ENCODE peak calls at places on chromosomes 5 and 9, in seven cellular contexts. One of them, this sample, is unnamed.

GRCh38 chr9:72193478-72193881 is 44.2 kb downstream of the GDA start:
- DNase-seq in IMR-90: no peak
- DNase-seq in A549: no peak
- DNase-seq in neural progenitor cell: peak; percentile 32
- DNase-seq in effector memory CD4-positive, alpha-beta T cell: no peak
- DNase-seq in tibial nerve: no peak
- DNase-seq in adrenal gland: no peak
- DNase-seq in this sample: no peak

GRCh38 chr9:131676431-131676972 is 63.4 kb downstream of the RAPGEF1 start:
- DNase-seq in neural progenitor cell: no peak
- DNase-seq in IMR-90: no peak
- DNase-seq in A549: no peak
- DNase-seq in adrenal gland: no peak
- DNase-seq in tibial nerve: no peak
- DNase-seq in effector memory CD4-positive, alpha-beta T cell: peak; percentile 46
- DNase-seq in this sample: peak; percentile 32

GRCh38 chr5:154309361-154309725 is 118.8 kb downstream of the GALNT10 start:
- DNase-seq in effector memory CD4-positive, alpha-beta T cell: no peak
- DNase-seq in tibial nerve: no peak
- DNase-seq in IMR-90: peak; percentile 60
- DNase-seq in neural progenitor cell: no peak
- DNase-seq in adrenal gland: no peak
- DNase-seq in A549: peak; percentile 27
- DNase-seq in this sample: no peak

GRCh38 chr5:60604771-60605170 is 95.2 kb downstream of the DEPDC1B start:
- DNase-seq in A549: no peak
- DNase-seq in neural progenitor cell: no peak
- DNase-seq in tibial nerve: no peak
- DNase-seq in adrenal gland: no peak
- DNase-seq in IMR-90: no peak
- DNase-seq in effector memory CD4-positive, alpha-beta T cell: no peak
- DNase-seq in this sample: no peak

GRCh38 chr5:28737682-28738081 is 1699.3 kb upstream of the CDH9 start:
- DNase-seq in tibial nerve: no peak
- DNase-seq in A549: no peak
- DNase-seq in effector memory CD4-positive, alpha-beta T cell: no peak
- DNase-seq in adrenal gland: no peak
- DNase-seq in IMR-90: no peak
- DNase-seq in neural progenitor cell: no peak
- DNase-seq in this sample: no peak

GRCh38 chr5:133041157-133041784 is 10.5 kb upstream of the HSPA4 start:
- DNase-seq in neural progenitor cell: no peak
- DNase-seq in A549: no peak
- DNase-seq in effector memory CD4-positive, alpha-beta T cell: no peak
- DNase-seq in adrenal gland: no peak
- DNase-seq in IMR-90: no peak
- DNase-seq in tibial nerve: no peak
- DNase-seq in this sample: no peak

GRCh38 chr5:400282-401215 is 42.4 kb upstream of the EXOC3 start:
- DNase-seq in tibial nerve: no peak
- DNase-seq in effector memory CD4-positive, alpha-beta T cell: no peak
- DNase-seq in A549: no peak
- DNase-seq in IMR-90: peak; percentile 82
- DNase-seq in adrenal gland: no peak
- DNase-seq in neural progenitor cell: no peak
- DNase-seq in this sample: peak; percentile 60

GRCh38 chr5:171342362-171343111 is 33.5 kb downstream of the TLX3 start:
- DNase-seq in A549: peak; percentile 76
- DNase-seq in adrenal gland: peak; percentile 60
- DNase-seq in effector memory CD4-positive, alpha-beta T cell: peak; percentile 15
- DNase-seq in IMR-90: peak; percentile 71
- DNase-seq in tibial nerve: peak; percentile 47
- DNase-seq in neural progenitor cell: peak; percentile 80
- DNase-seq in this sample: no peak

GRCh38 chr5:78953092-78953800 is 31.9 kb downstream of the ARSB start:
- DNase-seq in IMR-90: peak; percentile 19
- DNase-seq in adrenal gland: no peak
- DNase-seq in neural progenitor cell: no peak
- DNase-seq in tibial nerve: no peak
- DNase-seq in effector memory CD4-positive, alpha-beta T cell: no peak
- DNase-seq in A549: no peak
- DNase-seq in this sample: no peak

GRCh38 chr5:78112931-78113330 is 181.6 kb downstream of the AP3B1 start:
- DNase-seq in effector memory CD4-positive, alpha-beta T cell: no peak
- DNase-seq in neural progenitor cell: peak; percentile 29
- DNase-seq in A549: no peak
- DNase-seq in adrenal gland: no peak
- DNase-seq in tibial nerve: no peak
- DNase-seq in IMR-90: no peak
- DNase-seq in this sample: no peak

GRCh38 chr9:114484854-114485443 is 20.3 kb downstream of the WHRN start:
- DNase-seq in neural progenitor cell: no peak
- DNase-seq in IMR-90: peak; percentile 87
- DNase-seq in A549: peak; percentile 18
- DNase-seq in adrenal gland: peak; percentile 63
- DNase-seq in effector memory CD4-positive, alpha-beta T cell: no peak
- DNase-seq in tibial nerve: no peak
- DNase-seq in this sample: no peak

GRCh38 chr9:97560851-97561250 is 59.4 kb downstream of the TMOD1 start:
- DNase-seq in tibial nerve: no peak
- DNase-seq in IMR-90: no peak
- DNase-seq in effector memory CD4-positive, alpha-beta T cell: no peak
- DNase-seq in A549: no peak
- DNase-seq in neural progenitor cell: no peak
- DNase-seq in adrenal gland: peak; percentile 19
- DNase-seq in this sample: no peak

GRCh38 chr5:176577312-176578176 is 28.4 kb downstream of the CDHR2 start:
- DNase-seq in neural progenitor cell: no peak
- DNase-seq in A549: no peak
- DNase-seq in tibial nerve: no peak
- DNase-seq in effector memory CD4-positive, alpha-beta T cell: no peak
- DNase-seq in IMR-90: no peak
- DNase-seq in adrenal gland: no peak
- DNase-seq in this sample: no peak

GRCh38 chr5:173726848-173727557 is 110.6 kb upstream of the BOD1 start:
- DNase-seq in neural progenitor cell: no peak
- DNase-seq in IMR-90: no peak
- DNase-seq in adrenal gland: no peak
- DNase-seq in effector memory CD4-positive, alpha-beta T cell: no peak
- DNase-seq in A549: no peak
- DNase-seq in tibial nerve: no peak
- DNase-seq in this sample: no peak

GRCh38 chr9:127959841-127960409 is 20.9 kb downstream of the EEIG1 start:
- DNase-seq in tibial nerve: no peak
- DNase-seq in effector memory CD4-positive, alpha-beta T cell: no peak
- DNase-seq in IMR-90: no peak
- DNase-seq in A549: no peak
- DNase-seq in neural progenitor cell: no peak
- DNase-seq in adrenal gland: no peak
- DNase-seq in this sample: no peak

GRCh38 chr9:127961613-127962150 is 19.1 kb downstream of the EEIG1 start:
- DNase-seq in A549: no peak
- DNase-seq in effector memory CD4-positive, alpha-beta T cell: no peak
- DNase-seq in IMR-90: no peak
- DNase-seq in neural progenitor cell: no peak
- DNase-seq in adrenal gland: no peak
- DNase-seq in tibial nerve: no peak
- DNase-seq in this sample: no peak

GRCh38 chr9:127960410-127961165 is 20.2 kb downstream of the EEIG1 start:
- DNase-seq in tibial nerve: no peak
- DNase-seq in IMR-90: no peak
- DNase-seq in adrenal gland: no peak
- DNase-seq in neural progenitor cell: peak; percentile 56
- DNase-seq in A549: no peak
- DNase-seq in effector memory CD4-positive, alpha-beta T cell: no peak
- DNase-seq in this sample: no peak

GRCh38 chr9:127962278-127962677 is 18.5 kb downstream of the EEIG1 start:
- DNase-seq in IMR-90: no peak
- DNase-seq in tibial nerve: no peak
- DNase-seq in A549: no peak
- DNase-seq in neural progenitor cell: no peak
- DNase-seq in adrenal gland: no peak
- DNase-seq in effector memory CD4-positive, alpha-beta T cell: no peak
- DNase-seq in this sample: no peak

DNA sequence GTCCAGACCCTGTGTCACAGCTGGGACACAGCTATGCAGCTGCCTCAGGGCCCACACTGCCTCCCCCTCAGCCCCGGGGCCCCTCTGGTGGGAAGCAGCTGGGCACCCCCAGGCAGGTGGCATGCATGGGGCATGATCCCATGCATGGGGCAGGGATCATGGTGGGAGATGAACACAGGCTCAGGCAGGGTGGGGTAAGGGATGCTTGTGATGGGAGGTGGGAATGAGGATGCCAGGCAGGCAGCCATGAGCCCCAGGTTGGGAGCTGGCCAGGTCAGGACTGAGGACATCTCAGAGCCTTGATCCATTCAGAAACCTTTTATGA is 19.7 kb downstream of the EEIG1 start:
- DNase-seq in A549: no peak
- DNase-seq in effector memory CD4-positive, alpha-beta T cell: no peak
- DNase-seq in IMR-90: no peak
- DNase-seq in neural progenitor cell: no peak
- DNase-seq in tibial nerve: no peak
- DNase-seq in adrenal gland: no peak
- DNase-seq in this sample: no peak
- H3K4me1 ChIP-seq in A549: peaks cover 59% of the 10 kb centered on the region
- H3K4me1 ChIP-seq in effector memory CD4-positive, alpha-beta T cell: peaks cover 85% of the 10 kb centered on the region
- H3K4me1 ChIP-seq in IMR-90: peaks cover 27% of the 10 kb centered on the region
- H3K4me1 ChIP-seq in neural progenitor cell: peaks cover 16% of the 10 kb centered on the region
- H3K4me1 ChIP-seq in tibial nerve: peaks cover 60% of the 10 kb centered on the region
- H3K4me1 ChIP-seq in adrenal gland: peaks cover 54% of the 10 kb centered on the region
- H3K4me1 ChIP-seq in this sample: peaks cover 15% of the 10 kb centered on the region

GRCh38 chr5:96968614-96969013 is 32.7 kb downstream of the LNPEP start:
- DNase-seq in tibial nerve: no peak
- DNase-seq in effector memory CD4-positive, alpha-beta T cell: no peak
- DNase-seq in A549: no peak
- DNase-seq in IMR-90: peak; percentile 28
- DNase-seq in neural progenitor cell: no peak
- DNase-seq in adrenal gland: no peak
- DNase-seq in this sample: no peak

GRCh38 chr5:96966801-96967200 is 30.9 kb downstream of the LNPEP start:
- DNase-seq in effector memory CD4-positive, alpha-beta T cell: no peak
- DNase-seq in adrenal gland: no peak
- DNase-seq in tibial nerve: no peak
- DNase-seq in neural progenitor cell: no peak
- DNase-seq in A549: no peak
- DNase-seq in IMR-90: no peak
- DNase-seq in this sample: no peak

GRCh38 chr5:96967400-96967799 is 31.5 kb downstream of the LNPEP start:
- DNase-seq in neural progenitor cell: no peak
- DNase-seq in tibial nerve: no peak
- DNase-seq in IMR-90: no peak
- DNase-seq in A549: no peak
- DNase-seq in effector memory CD4-positive, alpha-beta T cell: no peak
- DNase-seq in adrenal gland: no peak
- DNase-seq in this sample: no peak

GRCh38 chr5:96968074-96968473 is 32.2 kb downstream of the LNPEP start:
- DNase-seq in tibial nerve: no peak
- DNase-seq in A549: no peak
- DNase-seq in effector memory CD4-positive, alpha-beta T cell: no peak
- DNase-seq in IMR-90: peak; percentile 52
- DNase-seq in neural progenitor cell: no peak
- DNase-seq in adrenal gland: no peak
- DNase-seq in this sample: no peak

GRCh38 chr5:96969401-96969800 is 33.5 kb downstream of the LNPEP start:
- DNase-seq in tibial nerve: no peak
- DNase-seq in adrenal gland: no peak
- DNase-seq in A549: no peak
- DNase-seq in neural progenitor cell: no peak
- DNase-seq in effector memory CD4-positive, alpha-beta T cell: no peak
- DNase-seq in IMR-90: no peak
- DNase-seq in this sample: no peak
- H3K4me1 ChIP-seq in tibial nerve: peaks cover 15% of the 10 kb centered on the region
- H3K4me1 ChIP-seq in adrenal gland: peaks cover 23% of the 10 kb centered on the region
- H3K4me1 ChIP-seq in A549: peaks cover 20% of the 10 kb centered on the region
- H3K4me1 ChIP-seq in neural progenitor cell: no peaks in the 10 kb centered on the region
- H3K4me1 ChIP-seq in effector memory CD4-positive, alpha-beta T cell: peaks cover 16% of the 10 kb centered on the region
- H3K4me1 ChIP-seq in IMR-90: peaks cover 4% of the 10 kb centered on the region
- H3K4me1 ChIP-seq in this sample: peaks cover 15% of the 10 kb centered on the region

DNA sequence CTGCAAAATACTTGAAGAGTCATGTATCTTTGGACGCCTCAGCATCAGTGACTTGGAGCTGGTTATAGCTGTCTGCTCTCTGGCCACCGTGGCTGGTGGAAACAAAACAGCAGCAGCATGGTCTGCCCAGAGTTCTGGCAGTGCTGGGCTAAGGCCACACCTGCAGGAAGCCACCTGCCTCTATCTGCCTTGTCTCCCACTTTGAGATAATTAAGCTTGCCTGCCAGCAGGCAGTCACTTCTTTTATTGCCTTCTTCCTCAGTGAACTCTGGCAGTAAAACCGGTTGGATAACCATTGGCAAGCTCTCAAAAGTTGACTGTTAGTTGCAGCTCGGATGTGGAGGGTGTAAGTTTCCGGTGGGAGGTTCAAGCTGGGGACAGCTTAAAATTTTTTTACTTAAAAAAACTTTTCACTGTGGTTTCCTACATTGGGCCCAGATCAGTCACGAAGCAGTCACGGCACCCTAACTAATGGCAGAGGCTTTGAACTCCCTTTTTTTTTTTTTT is 4.9 kb downstream of the SMIM3 start:
- DNase-seq in neural progenitor cell: no peak
- DNase-seq in A549: no peak
- DNase-seq in adrenal gland: peak; percentile 77
- DNase-seq in IMR-90: peak; percentile 89
- DNase-seq in tibial nerve: peak; percentile 70
- DNase-seq in effector memory CD4-positive, alpha-beta T cell: peak; percentile 56
- DNase-seq in this sample: peak; percentile 69
- H3K4me1 ChIP-seq in neural progenitor cell: peaks cover 23% of the 10 kb centered on the region
- H3K4me1 ChIP-seq in A549: peaks cover 4% of the 10 kb centered on the region
- H3K4me1 ChIP-seq in adrenal gland: peaks cover 36% of the 10 kb centered on the region
- H3K4me1 ChIP-seq in IMR-90: peaks cover 25% of the 10 kb centered on the region
- H3K4me1 ChIP-seq in tibial nerve: peaks cover 63% of the 10 kb centered on the region
- H3K4me1 ChIP-seq in effector memory CD4-positive, alpha-beta T cell: peaks cover 22% of the 10 kb centered on the region
- H3K4me1 ChIP-seq in this sample: peaks cover 59% of the 10 kb centered on the region

GRCh38 chr9:591292-591691 is 250.2 kb upstream of the DMRT1 start:
- DNase-seq in adrenal gland: no peak
- DNase-seq in neural progenitor cell: no peak
- DNase-seq in tibial nerve: no peak
- DNase-seq in A549: peak; percentile 42
- DNase-seq in IMR-90: no peak
- DNase-seq in effector memory CD4-positive, alpha-beta T cell: no peak
- DNase-seq in this sample: peak; percentile 74

GRCh38 chr9:592225-592624 is 249.3 kb upstream of the DMRT1 start:
- DNase-seq in effector memory CD4-positive, alpha-beta T cell: no peak
- DNase-seq in tibial nerve: no peak
- DNase-seq in neural progenitor cell: peak; percentile 11
- DNase-seq in adrenal gland: no peak
- DNase-seq in A549: no peak
- DNase-seq in IMR-90: no peak
- DNase-seq in this sample: no peak

GRCh38 chr9:592733-593132 is 248.8 kb upstream of the DMRT1 start:
- DNase-seq in tibial nerve: no peak
- DNase-seq in neural progenitor cell: no peak
- DNase-seq in A549: no peak
- DNase-seq in effector memory CD4-positive, alpha-beta T cell: no peak
- DNase-seq in IMR-90: no peak
- DNase-seq in adrenal gland: no peak
- DNase-seq in this sample: no peak

GRCh38 chr9:596701-597100 is 244.8 kb upstream of the DMRT1 start:
- DNase-seq in effector memory CD4-positive, alpha-beta T cell: no peak
- DNase-seq in tibial nerve: no peak
- DNase-seq in adrenal gland: no peak
- DNase-seq in IMR-90: no peak
- DNase-seq in A549: no peak
- DNase-seq in neural progenitor cell: no peak
- DNase-seq in this sample: no peak

GRCh38 chr9:593809-594208 is 247.7 kb upstream of the DMRT1 start:
- DNase-seq in tibial nerve: no peak
- DNase-seq in A549: no peak
- DNase-seq in IMR-90: no peak
- DNase-seq in neural progenitor cell: no peak
- DNase-seq in effector memory CD4-positive, alpha-beta T cell: no peak
- DNase-seq in adrenal gland: no peak
- DNase-seq in this sample: peak; percentile 31
- H3K4me1 ChIP-seq in tibial nerve: peaks cover 7% of the 10 kb centered on the region
- H3K4me1 ChIP-seq in A549: peaks cover 50% of the 10 kb centered on the region
- H3K4me1 ChIP-seq in IMR-90: no peaks in the 10 kb centered on the region
- H3K4me1 ChIP-seq in neural progenitor cell: peaks cover 3% of the 10 kb centered on the region
- H3K4me1 ChIP-seq in effector memory CD4-positive, alpha-beta T cell: no peaks in the 10 kb centered on the region
- H3K4me1 ChIP-seq in adrenal gland: no peaks in the 10 kb centered on the region
- H3K4me1 ChIP-seq in this sample: peaks cover 34% of the 10 kb centered on the region